ENCODE peak calls at places on chromosomes 3 and 15, in four cellular contexts. One of them, this sample, is unnamed.

GRCh38 chr3:101725192-101725889 is 927 bp downstream of the CEP97 start:
- DNase-seq in stimulated activated CD4-positive, alpha-beta T cell treated with anti-CD3 and anti-CD28 coated beads, Interleukin-4, amount 100 ng/mL, for 1 hour: peak
- DNase-seq in HT1080: peak
- DNase-seq in GM23338: peak
- DNase-seq in this sample: no peak

GRCh38 chr15:63243776-63244175 is 33.6 kb upstream of the APH1B start:
- DNase-seq in stimulated activated CD4-positive, alpha-beta T cell treated with anti-CD3 and anti-CD28 coated beads, Interleukin-4, amount 100 ng/mL, for 1 hour: no peak
- DNase-seq in HT1080: no peak
- DNase-seq in GM23338: no peak
- DNase-seq in this sample: no peak

GRCh38 chr3:105944721-105945120 is 75.9 kb upstream of the CBLB start:
- DNase-seq in stimulated activated CD4-positive, alpha-beta T cell treated with anti-CD3 and anti-CD28 coated beads, Interleukin-4, amount 100 ng/mL, for 1 hour: no peak
- DNase-seq in HT1080: peak
- DNase-seq in GM23338: no peak
- DNase-seq in this sample: no peak

GRCh38 chr3:98242155-98242554 is 21.9 kb upstream of the OR5H6 start:
- DNase-seq in stimulated activated CD4-positive, alpha-beta T cell treated with anti-CD3 and anti-CD28 coated beads, Interleukin-4, amount 100 ng/mL, for 1 hour: no peak
- DNase-seq in HT1080: no peak
- DNase-seq in GM23338: peak
- DNase-seq in this sample: no peak

GRCh38 chr3:54008744-54009143 is 113.6 kb upstream of the CACNA2D3 start:
- DNase-seq in stimulated activated CD4-positive, alpha-beta T cell treated with anti-CD3 and anti-CD28 coated beads, Interleukin-4, amount 100 ng/mL, for 1 hour: no peak
- DNase-seq in HT1080: no peak
- DNase-seq in GM23338: no peak
- DNase-seq in this sample: no peak

GRCh38 chr15:71572452-71573053 is 237.8 kb upstream of the NR2E3 start:
- DNase-seq in stimulated activated CD4-positive, alpha-beta T cell treated with anti-CD3 and anti-CD28 coated beads, Interleukin-4, amount 100 ng/mL, for 1 hour: no peak
- DNase-seq in HT1080: peak
- DNase-seq in GM23338: peak
- DNase-seq in this sample: no peak

GRCh38 chr15:43274136-43274535 is 7.4 kb upstream of the TGM5 start:
- DNase-seq in stimulated activated CD4-positive, alpha-beta T cell treated with anti-CD3 and anti-CD28 coated beads, Interleukin-4, amount 100 ng/mL, for 1 hour: no peak
- DNase-seq in HT1080: peak
- DNase-seq in GM23338: no peak
- DNase-seq in this sample: no peak

GRCh38 chr15:42385206-42385979 is 26.1 kb downstream of the CAPN3 start:
- DNase-seq in stimulated activated CD4-positive, alpha-beta T cell treated with anti-CD3 and anti-CD28 coated beads, Interleukin-4, amount 100 ng/mL, for 1 hour: no peak
- DNase-seq in HT1080: peak
- DNase-seq in GM23338: peak
- DNase-seq in this sample: peak

GRCh38 chr15:25812073-25812472 is 51.1 kb downstream of the ATP10A start:
- DNase-seq in stimulated activated CD4-positive, alpha-beta T cell treated with anti-CD3 and anti-CD28 coated beads, Interleukin-4, amount 100 ng/mL, for 1 hour: no peak
- DNase-seq in HT1080: no peak
- DNase-seq in GM23338: no peak
- DNase-seq in this sample: no peak

GRCh38 chr3:197790033-197790432 is 1.0 kb upstream of the LRCH3 start:
- DNase-seq in stimulated activated CD4-positive, alpha-beta T cell treated with anti-CD3 and anti-CD28 coated beads, Interleukin-4, amount 100 ng/mL, for 1 hour: no peak
- DNase-seq in HT1080: no peak
- DNase-seq in GM23338: no peak
- DNase-seq in this sample: no peak

GRCh38 chr3:74129611-74130010 is 484.8 kb downstream of the CNTN3 start:
- DNase-seq in stimulated activated CD4-positive, alpha-beta T cell treated with anti-CD3 and anti-CD28 coated beads, Interleukin-4, amount 100 ng/mL, for 1 hour: no peak
- DNase-seq in HT1080: no peak
- DNase-seq in GM23338: no peak
- DNase-seq in this sample: no peak

GRCh38 chr3:190097617-190098016 is 23.1 kb downstream of the P3H2 start:
- DNase-seq in stimulated activated CD4-positive, alpha-beta T cell treated with anti-CD3 and anti-CD28 coated beads, Interleukin-4, amount 100 ng/mL, for 1 hour: no peak
- DNase-seq in HT1080: no peak
- DNase-seq in GM23338: peak
- DNase-seq in this sample: no peak

GRCh38 chr15:81069356-81069755 is 64.7 kb upstream of the CFAP161 start:
- DNase-seq in stimulated activated CD4-positive, alpha-beta T cell treated with anti-CD3 and anti-CD28 coated beads, Interleukin-4, amount 100 ng/mL, for 1 hour: no peak
- DNase-seq in HT1080: no peak
- DNase-seq in GM23338: no peak
- DNase-seq in this sample: no peak

GRCh38 chr3:42843730-42844713 is 31.7 kb downstream of the CYP8B1 start:
- DNase-seq in stimulated activated CD4-positive, alpha-beta T cell treated with anti-CD3 and anti-CD28 coated beads, Interleukin-4, amount 100 ng/mL, for 1 hour: no peak
- DNase-seq in HT1080: no peak
- DNase-seq in GM23338: peak
- DNase-seq in this sample: no peak

GRCh38 chr15:29612096-29612495 is 210.2 kb downstream of the TJP1 start:
- DNase-seq in stimulated activated CD4-positive, alpha-beta T cell treated with anti-CD3 and anti-CD28 coated beads, Interleukin-4, amount 100 ng/mL, for 1 hour: no peak
- DNase-seq in HT1080: peak
- DNase-seq in GM23338: peak
- DNase-seq in this sample: peak